ENCODE peak calls at places on chromosomes 11 and 22, in ten cellular contexts. H is smooth muscle cell of the brain vasculature; C is left lobe of liver; R is anterior cingulate cortex; N is HFFc6; Z is stimulated activated effector memory CD8-positive, alpha-beta T cell treated with anti-CD3 and anti-CD28 coated beads, Interleukin-12 subunit alpha, Interleukin-12 subunit beta, amount 100 ng/mL, for 72 hours; I is stimulated activated CD8-positive, alpha-beta memory T cell treated with anti-CD3 and anti-CD28 coated beads, Interleukin-15, amount 100 ng/mL, for 24 hours; L is iris pigment epithelial cell; W is COLO829; V is dorsolateral prefrontal cortex. T is an unnamed sample.

GRCh38 chr22:48478124-48478523 is 1349.5 kb downstream of the BRD1 start:
- DNase-seq in I (no peak), H (no peak), R (no peak), N (no peak), L (no peak), Z (no peak), W (no peak), V (no peak), C (no peak), T (no peak)

GRCh38 chr22:23066200-23067022 is 3.9 kb upstream of the GNAZ start:
- DNase-seq in R (no peak), W (no peak), Z (no peak), I (no peak), N (no peak), H (no peak), L (no peak), V (peak), C (peak), T (no peak)

GRCh38 chr22:36726007-36726380 is 22.4 kb upstream of the CACNG2 start:
- DNase-seq in V (no peak), C (no peak), H (no peak), R (no peak), L (no peak), W (no peak), I (no peak), Z (no peak), N (no peak), T (no peak)

GRCh38 chr11:75204685-75205667 is 35.6 kb upstream of the TPBGL start:
- DNase-seq in C (peak), Z (peak), V (peak), H (peak), N (peak), R (peak), W (peak), I (peak), L (peak), T (peak)

GRCh38 chr22:30212996-30213441 is 33.5 kb downstream of the LIF start:
- DNase-seq in L (peak), N (no peak), Z (no peak), V (no peak), R (no peak), C (no peak), H (no peak), I (no peak), W (no peak), T (no peak)

GRCh38 chr11:115462004-115462541 is 42.1 kb downstream of the CADM1 start:
- DNase-seq in N (no peak), V (no peak), H (no peak), Z (no peak), I (no peak), L (no peak), W (no peak), C (no peak), R (no peak), T (no peak)

GRCh38 chr11:93686812-93687211 is 25.3 kb downstream of the CEP295 start:
- DNase-seq in R (no peak), N (no peak), C (no peak), I (no peak), H (no peak), W (no peak), V (no peak), Z (no peak), L (peak), T (no peak)

GRCh38 chr11:2586091-2586792 is 113.6 kb downstream of the KCNQ1OT1 start:
- DNase-seq in Z (no peak), W (no peak), V (peak), I (no peak), C (no peak), H (no peak), L (no peak), N (no peak), R (no peak), T (peak)

GRCh38 chr22:35170716-35171697 is 86.3 kb upstream of the HMGXB4 start:
- DNase-seq in W (no peak), V (no peak), C (no peak), R (no peak), N (no peak), H (no peak), I (no peak), L (no peak), Z (peak), T (no peak)

GRCh38 chr11:66112640-66113098 is 42.6 kb downstream of the PACS1 start:
- DNase-seq in I (no peak), V (no peak), C (no peak), H (no peak), L (peak), N (peak), R (no peak), W (peak), Z (no peak), T (no peak)

GRCh38 chr11:84069048-84069447 is 782.9 kb upstream of the CCDC90B start:
- DNase-seq in N (no peak), R (no peak), C (no peak), V (no peak), Z (no peak), W (no peak), L (no peak), I (no peak), H (no peak), T (no peak)

GRCh38 chr11:35138606-35138948 is 394 bp upstream of the CD44 start:
- DNase-seq in N (no peak), R (no peak), Z (peak), W (no peak), H (no peak), C (no peak), V (no peak), L (no peak), I (no peak), T (no peak)

GRCh38 chr22:49201046-49201970 is 626.4 kb downstream of the BRD1 start:
- DNase-seq in W (no peak), C (peak), H (no peak), I (no peak), N (no peak), V (no peak), Z (no peak), R (no peak), L (no peak), T (no peak)

GRCh38 chr11:116033931-116034553 is 529.8 kb upstream of the CADM1 start:
- DNase-seq in W (no peak), Z (no peak), V (no peak), R (no peak), C (no peak), N (no peak), I (no peak), L (no peak), H (no peak), T (no peak)

GRCh38 chr11:126438691-126439090 is 83.2 kb downstream of the ST3GAL4 start:
- DNase-seq in H (no peak), Z (no peak), N (no peak), L (no peak), I (no peak), V (no peak), C (no peak), R (no peak), W (no peak), T (no peak)

GRCh38 chr22:19448739-19449421 is 1.4 kb upstream of the C22orf39 start:
- DNase-seq in C (no peak), I (no peak), L (no peak), R (no peak), Z (peak), W (no peak), H (no peak), V (no peak), N (no peak), T (no peak)

GRCh38 chr11:12086271-12087074 is 23.9 kb upstream of the MICAL2 start:
- DNase-seq in L (peak), W (peak), N (peak), Z (no peak), H (no peak), I (no peak), R (no peak), V (no peak), C (no peak), T (no peak)

GRCh38 chr22:23431337-23432072 is 148.6 kb downstream of the IGLL1 start:
- DNase-seq in Z (no peak), R (no peak), C (peak), N (no peak), I (no peak), L (peak), H (peak), V (no peak), W (no peak), T (no peak)

GRCh38 chr11:33132510-33132909 is 28.8 kb downstream of the CSTF3 start:
- DNase-seq in N (no peak), I (no peak), W (no peak), Z (no peak), V (no peak), R (no peak), H (no peak), L (no peak), C (no peak), T (no peak)

GRCh38 chr22:32636884-32637283 is 162.3 kb downstream of the FBXO7 start:
- DNase-seq in H (no peak), L (no peak), R (no peak), I (no peak), C (no peak), N (no peak), W (peak), Z (no peak), V (no peak), T (no peak)

GRCh38 chr11:114311946-114312345 is 15.7 kb downstream of the NNMT start:
- DNase-seq in H (no peak), N (no peak), R (no peak), V (no peak), C (no peak), L (no peak), W (no peak), Z (no peak), I (no peak), T (no peak)

GRCh38 chr11:6596237-6596877 is 7.1 kb downstream of the RRP8 start:
- DNase-seq in H (no peak), L (no peak), I (no peak), C (no peak), W (no peak), Z (no peak), V (no peak), N (no peak), R (peak), T (no peak)

GRCh38 chr11:31812392-31813241 is 1.5 kb upstream of the PAX6 start:
- DNase-seq in V (no peak), H (no peak), N (no peak), R (no peak), L (no peak), C (no peak), W (no peak), Z (no peak), I (no peak), T (peak)

GRCh38 chr11:47220401-47220821 is 5.6 kb downstream of the DDB2 start:
- DNase-seq in L (peak), Z (no peak), N (peak), I (no peak), R (no peak), W (no peak), V (no peak), C (no peak), H (no peak), T (no peak)

GRCh38 chr22:38049812-38050619 is 7.2 kb upstream of the PICK1 start:
- DNase-seq in R (peak), C (no peak), I (no peak), V (peak), W (peak), N (no peak), H (no peak), L (no peak), Z (no peak), T (no peak)

GRCh38 chr11:31882951-31883392 is 71.8 kb upstream of the PAX6 start:
- DNase-seq in W (no peak), C (no peak), L (peak), Z (no peak), I (no peak), N (no peak), H (peak), R (no peak), V (no peak), T (peak)

GRCh38 chr11:83061883-83062282 is 9.8 kb downstream of the RAB30 start:
- DNase-seq in R (no peak), H (no peak), V (no peak), I (no peak), C (no peak), Z (no peak), L (no peak), W (no peak), N (no peak), T (no peak)

GRCh38 chr11:96230686-96231085 is 112.3 kb downstream of the MAML2 start:
- DNase-seq in V (no peak), R (no peak), I (no peak), W (no peak), Z (no peak), N (no peak), C (no peak), L (no peak), H (no peak), T (no peak)

GRCh38 chr22:18095101-18095805 is 15.4 kb upstream of the TUBA8 start:
- DNase-seq in I (no peak), W (no peak), H (no peak), N (no peak), L (peak), C (no peak), R (peak), V (no peak), Z (no peak), T (no peak)

GRCh38 chr11:95363710-95364109 is 132.7 kb upstream of the SESN3 start:
- DNase-seq in V (no peak), C (no peak), R (no peak), L (no peak), Z (no peak), I (no peak), N (no peak), W (no peak), H (no peak), T (peak)

GRCh38 chr11:92246637-92247036 is 22.0 kb downstream of the FAT3 start:
- DNase-seq in W (no peak), H (no peak), R (no peak), L (no peak), N (no peak), I (no peak), V (no peak), Z (no peak), C (no peak), T (no peak)

GRCh38 chr22:36470994-36471331 is 10.5 kb downstream of the TXN2 start:
- DNase-seq in Z (no peak), C (no peak), R (no peak), N (no peak), H (no peak), V (no peak), I (no peak), L (peak), W (no peak), T (no peak)

GRCh38 chr11:16292167-16292859 is 64.0 kb downstream of the SOX6 start:
- DNase-seq in Z (no peak), C (no peak), N (no peak), W (no peak), I (no peak), H (no peak), R (no peak), V (no peak), L (no peak), T (no peak)

GRCh38 chr11:56842829-56843794 is 94.6 kb upstream of the OR9G4 start:
- DNase-seq in N (no peak), L (no peak), R (no peak), I (no peak), C (no peak), W (peak), H (no peak), V (no peak), Z (no peak), T (no peak)

GRCh38 chr11:3121416-3121815 is 43.7 kb downstream of the OSBPL5 start:
- DNase-seq in R (no peak), H (no peak), W (no peak), I (no peak), C (no peak), L (no peak), Z (no peak), N (no peak), V (no peak), T (no peak)

GRCh38 chr11:27241316-27242122 is 121.5 kb downstream of the CCDC34 start:
- DNase-seq in L (peak), R (no peak), Z (no peak), N (peak), H (no peak), V (no peak), I (no peak), C (no peak), W (peak), T (no peak)

GRCh38 chr11:69270929-69271328 is 23.0 kb upstream of the MYEOV start:
- DNase-seq in H (no peak), C (no peak), V (no peak), R (no peak), Z (no peak), L (no peak), W (no peak), I (no peak), N (no peak), T (no peak)